ENCODE peak calls at places on chromosome 3, in five cellular contexts. D is neuronal stem cell, L is IMR-90, R is H9, S is H1. C is an unnamed sample.

GRCh38 chr3:32399030-32399620 is 7.5 kb downstream of the CMTM7 start:
- DNase-seq in D (peak), L (peak), R (no peak), S (no peak), C (peak)

GRCh38 chr3:50450135-50450911 is 53.1 kb downstream of the CACNA2D2 start:
- DNase-seq in D (no peak), L (peak), R (no peak), S (no peak), C (no peak)

GRCh38 chr3:145248928-145249327 is 912.1 kb downstream of the PLOD2 start:
- DNase-seq in D (no peak), L (no peak), R (no peak), S (no peak), C (no peak)

GRCh38 chr3:172919297-172919683 is 168.8 kb downstream of the ECT2 start:
- DNase-seq in D (no peak), L (no peak), R (no peak), S (no peak), C (no peak)

GRCh38 chr3:89654031-89654430 is 546.6 kb downstream of the EPHA3 start:
- DNase-seq in D (no peak), L (no peak), R (no peak), S (no peak), C (no peak)

GRCh38 chr3:7977245-7978103 is 524.1 kb upstream of the LMCD1 start:
- DNase-seq in D (peak), L (no peak), R (no peak), S (no peak), C (no peak)

GRCh38 chr3:109114746-109115145 is 3.2 kb downstream of the MORC1 start:
- DNase-seq in D (no peak), L (no peak), R (no peak), S (no peak), C (no peak)

GRCh38 chr3:94173667-94174434 is 111.0 kb downstream of the NSUN3 start:
- DNase-seq in D (no peak), L (peak), R (no peak), S (no peak), C (no peak)

GRCh38 chr3:157487339-157487738 is 15.9 kb downstream of the VEPH1 start:
- DNase-seq in D (no peak), L (peak), R (no peak), S (no peak), C (no peak)

GRCh38 chr3:114709102-114709501 is 415.3 kb downstream of the TIGIT start:
- DNase-seq in D (no peak), L (peak), R (no peak), S (no peak), C (peak)

GRCh38 chr3:45426161-45426560 is 37.8 kb downstream of the LARS2 start:
- DNase-seq in D (peak), L (no peak), R (peak), S (no peak), C (no peak)

GRCh38 chr3:5013021-5013906 is 34.0 kb downstream of the BHLHE40 start:
- DNase-seq in D (no peak), L (peak), R (peak), S (peak), C (peak)

GRCh38 chr3:104604326-104605010 is 762.2 kb upstream of the ALCAM start:
- DNase-seq in D (no peak), L (peak), R (no peak), S (no peak), C (peak)

GRCh38 chr3:183968846-183969245 is 48.8 kb downstream of the ABCC5 start:
- DNase-seq in D (no peak), L (peak), R (no peak), S (no peak), C (no peak)
- H2BK120ac ChIP-seq in D (no peak), L (no peak), R (no peak), S (no peak), C (no peak)

DNA sequence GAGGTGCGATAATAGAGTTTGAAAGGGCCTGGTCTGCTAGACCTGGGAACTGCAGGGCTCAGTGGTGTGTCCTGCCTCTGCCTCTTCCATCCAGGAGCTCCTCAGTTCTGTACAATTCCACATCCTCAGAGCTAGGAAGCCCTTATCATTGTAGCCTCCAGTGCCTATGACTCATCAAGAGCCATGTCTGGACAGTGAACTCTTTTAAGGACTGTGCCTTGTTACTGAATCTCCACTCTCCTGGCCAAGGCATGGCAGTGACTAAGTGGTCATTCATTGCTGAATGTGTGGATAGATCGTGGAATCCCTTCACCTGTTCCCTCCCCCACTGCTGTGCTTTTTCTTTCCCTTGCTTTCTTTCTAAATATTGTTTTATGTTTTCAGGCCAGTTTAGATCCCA is 2.9 kb downstream of the TIMP4 start:
- DNase-seq in D (no peak), L (peak), R (no peak), S (no peak), C (peak)
- H3K14ac ChIP-seq in D (no peak), L (peak), R (peak), S (no peak), C (no peak)

GRCh38 chr3:124748560-124749198 is 18.4 kb downstream of the UMPS start:
- DNase-seq in D (no peak), L (no peak), R (no peak), S (no peak), C (no peak)
- H3K4ac ChIP-seq in D (no peak), L (no peak), R (no peak), S (no peak), C (no peak)

GRCh38 chr3:134485075-134485536 is 679 bp downstream of the ANAPC13 start:
- DNase-seq in D (peak), L (no peak), R (no peak), S (no peak), C (peak)

GRCh38 chr3:134486577-134487041 is 752 bp downstream of the CEP63 start:
- DNase-seq in D (peak), L (peak), R (no peak), S (no peak), C (peak)

GRCh38 chr3:134487406-134487805 is 1.5 kb downstream of the CEP63 start:
- DNase-seq in D (no peak), L (no peak), R (no peak), S (no peak), C (no peak)

GRCh38 chr3:134483195-134483890 is 2.4 kb downstream of the ANAPC13 start:
- DNase-seq in D (no peak), L (peak), R (no peak), S (no peak), C (peak)

GRCh38 chr3:134485620-134486576 is at the start of the genes ANAPC13 and CEP63:
- DNase-seq in D (peak), L (peak), R (peak), S (peak), C (peak)
- H2BK120ac ChIP-seq in D (peak), L (peak), R (no peak), S (no peak), C (peak)

GRCh38 chr3:48919215-48920138 is 835 bp downstream of the ARIH2 start:
- DNase-seq in D (no peak), L (peak), R (peak), S (no peak), C (peak)
- H3K14ac ChIP-seq in D (no peak), L (peak), R (peak), S (no peak), C (peak)

C was measured in mesenchymal stem cell.